ENCODE peak calls at places on chromosomes 6 and 20, in six cellular contexts. F is NCI-H2081, Q is Right ventricle myocardium superior, Y is psoas muscle, X is AG20443, W is stomach. B is an unnamed sample.
A peak's percentile ranks its signal among the peaks of the same experiment; 100 is the strongest.

GRCh38 chr6:94349227-94349626 is 929.9 kb upstream of the EPHA7 start:
- DNase-seq in F (no peak), Q (no peak), Y (no peak), X (no peak), W (no peak), B (no peak)

GRCh38 chr20:63085087-63085861 is 78.5 kb upstream of the BHLHE23 start:
- DNase-seq in F (no peak), Q (peak; percentile 40), Y (peak; percentile 49), X (no peak), W (no peak), B (no peak)

GRCh38 chr6:39914239-39914638 is 20.0 kb downstream of the MOCS1 start:
- DNase-seq in F (no peak), Q (no peak), Y (no peak), X (no peak), W (no peak), B (no peak)

GRCh38 chr6:107879912-107880311 is 55.8 kb upstream of the SCML4 start:
- DNase-seq in F (no peak), Q (no peak), Y (no peak), X (no peak), W (no peak), B (no peak)

GRCh38 chr20:23048283-23049200 is 930 bp downstream of the THBD start:
- DNase-seq in F (no peak), Q (peak; percentile 87), Y (peak; percentile 91), X (peak; percentile 75), W (peak; percentile 79), B (no peak)

GRCh38 chr20:38970302-38970701 is 8.2 kb downstream of the DHX35 start:
- DNase-seq in F (no peak), Q (no peak), Y (no peak), X (peak; percentile 63), W (no peak), B (no peak)

GRCh38 chr6:5334341-5334740 is 73.0 kb downstream of the FARS2 start:
- DNase-seq in F (no peak), Q (no peak), Y (no peak), X (no peak), W (no peak), B (no peak)

GRCh38 chr20:10492844-10493243 is 57.7 kb downstream of the SLX4IP start:
- DNase-seq in F (no peak), Q (no peak), Y (no peak), X (no peak), W (no peak), B (no peak)

GRCh38 chr6:76420094-76420493 is 347.6 kb upstream of the IMPG1 start:
- DNase-seq in F (no peak), Q (no peak), Y (no peak), X (no peak), W (no peak), B (no peak)

B was measured in NCI-H1694.